ENCODE peak calls at places on chromosomes 16 and 17, in nine cellular contexts. P is brain microvascular endothelial cell; R is CD8-positive, alpha-beta T cell; T is heart right ventricle; J is transverse colon; K is A673; V is iPS DF 6.9; E is neural progenitor cell; G is upper lobe of right lung. H is an unnamed sample.
A peak's percentile ranks its signal among the peaks of the same experiment; 100 is the strongest.

GRCh38 chr16:5176505-5176904 is 78.9 kb upstream of the EEF2KMT start:
- DNase-seq in P (no peak), R (no peak), T (no peak), J (no peak), K (no peak), V (no peak), E (peak; percentile 57), G (no peak), H (no peak)

GRCh38 chr16:64478258-64478906 is 643.5 kb downstream of the CDH11 start:
- DNase-seq in P (peak; percentile 81), R (no peak), T (no peak), J (no peak), K (no peak), V (no peak), E (no peak), G (no peak), H (no peak)

GRCh38 chr16:83952940-83953795 is at the start of gene OSGIN1:
- DNase-seq in P (peak; percentile 91), R (peak; percentile 31), T (peak; percentile 94), J (peak; percentile 96), K (peak; percentile 86), V (no peak), E (peak; percentile 59), G (peak; percentile 96), H (peak; percentile 73)

GRCh38 chr17:31413871-31414589 is 22.6 kb downstream of the RAB11FIP4 start:
- DNase-seq in P (peak; percentile 59), R (no peak), T (no peak), J (no peak), K (no peak), V (no peak), E (peak; percentile 90), G (no peak), H (no peak)

GRCh38 chr17:73711184-73711583 is 66.9 kb upstream of the SDK2 start:
- DNase-seq in P (no peak), R (no peak), T (no peak), J (no peak), K (no peak), V (no peak), E (no peak), G (no peak), H (peak; percentile 25)

GRCh38 chr16:87358696-87359095 is 24.9 kb downstream of the FBXO31 start:
- DNase-seq in P (no peak), R (no peak), T (no peak), J (no peak), K (no peak), V (no peak), E (no peak), G (no peak), H (no peak)

GRCh38 chr17:61478026-61478789 is 26.0 kb downstream of the TBX4 start:
- DNase-seq in P (no peak), R (no peak), T (no peak), J (no peak), K (no peak), V (no peak), E (no peak), G (peak; percentile 30), H (no peak)

GRCh38 chr16:79008869-79009179 is 591.7 kb downstream of the MAF start:
- DNase-seq in P (no peak), R (no peak), T (no peak), J (no peak), K (no peak), V (no peak), E (no peak), G (no peak), H (no peak)

GRCh38 chr16:31529398-31530312 is 2.0 kb downstream of the AHSP start:
- DNase-seq in P (no peak), R (no peak), T (no peak), J (no peak), K (peak; percentile 10), V (no peak), E (peak; percentile 49), G (peak; percentile 70), H (no peak)

GRCh38 chr16:12559714-12560113 is 244.0 kb downstream of the CPPED1 start:
- DNase-seq in P (no peak), R (no peak), T (no peak), J (no peak), K (no peak), V (no peak), E (no peak), G (no peak), H (no peak)

GRCh38 chr16:69918241-69918640 is 32.9 kb upstream of the CLEC18A start:
- DNase-seq in P (peak; percentile 11), R (no peak), T (no peak), J (no peak), K (no peak), V (no peak), E (no peak), G (no peak), H (no peak)
- H3K4me3 ChIP-seq in P (peak overlapping the region; percentile 30), R (no peak overlapping the region), T (no peak overlapping the region), J (no peak overlapping the region), K (no peak overlapping the region), V (no peak overlapping the region), E (no peak overlapping the region), G (no peak overlapping the region), H (no peak overlapping the region)

GRCh38 chr16:2177561-2177960 is 18.8 kb downstream of the CASKIN1 start:
- DNase-seq in P (no peak), R (no peak), T (no peak), J (no peak), K (no peak), V (no peak), E (no peak), G (no peak), H (no peak)
- H3K36me3 ChIP-seq in P (peaks cover 50% of the 10 kb centered on the region), R (peaks cover 4% of the 10 kb centered on the region), T (peaks cover 51% of the 10 kb centered on the region), J (no peaks in the 10 kb centered on the region), K (peaks cover 29% of the 10 kb centered on the region), V (peaks cover 44% of the 10 kb centered on the region), E (no peaks in the 10 kb centered on the region), G (peaks cover 38% of the 10 kb centered on the region), H (peaks cover 24% of the 10 kb centered on the region)

DNA sequence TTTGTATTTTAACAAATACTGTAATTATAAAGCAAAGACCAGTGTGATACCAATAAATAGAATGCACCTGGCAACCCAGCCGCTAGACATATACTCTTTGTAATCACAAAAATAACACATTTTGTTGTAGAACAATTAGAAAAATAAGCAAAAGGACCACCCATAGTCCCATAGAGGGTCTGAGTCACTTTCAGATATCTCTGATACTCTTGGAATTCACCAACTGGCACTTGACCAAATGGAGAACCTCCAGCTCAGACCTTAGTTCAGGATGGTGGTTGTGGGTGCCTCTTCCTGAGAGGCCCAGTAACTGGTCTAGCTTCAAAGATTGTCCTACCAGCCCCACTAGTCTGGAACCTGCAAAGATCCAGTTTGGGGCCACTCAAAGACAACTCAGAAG is 789 bp upstream of the TERF2 start:
- DNase-seq in P (peak; percentile 43), R (no peak), T (no peak), J (no peak), K (no peak), V (no peak), E (no peak), G (no peak), H (no peak)
- H3K4me3 ChIP-seq in P (no peak overlapping the region), R (no peak overlapping the region), T (no peak overlapping the region), J (no peak overlapping the region), K (peak overlapping the region; percentile 75), V (no peak overlapping the region), E (no peak overlapping the region), G (peak overlapping the region; percentile 75), H (no peak overlapping the region)

DNA sequence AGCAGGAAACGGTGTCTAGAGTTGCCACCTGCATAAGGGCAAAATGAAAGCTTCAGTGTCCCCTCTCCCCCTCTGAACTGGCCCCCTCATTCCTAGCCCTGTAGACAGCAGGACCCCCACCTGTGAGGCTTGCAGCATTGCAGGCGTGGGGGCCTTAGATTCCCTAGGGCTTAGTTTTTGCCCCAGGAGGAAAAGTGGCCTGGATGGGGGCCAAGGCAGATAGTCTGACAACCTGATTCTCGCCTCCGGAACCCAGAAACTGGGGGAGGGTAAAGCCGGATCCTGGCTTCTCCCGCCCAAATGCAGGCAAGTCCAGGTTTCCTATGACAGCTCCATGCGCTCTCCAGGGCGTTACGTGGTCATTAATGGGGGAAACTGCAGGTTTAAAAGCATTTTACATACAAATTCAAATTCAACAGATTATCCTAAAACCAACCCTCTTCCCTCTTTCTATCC is 651 bp upstream of the HOXB6 start:
- DNase-seq in P (no peak), R (no peak), T (no peak), J (no peak), K (peak; percentile 36), V (no peak), E (no peak), G (no peak), H (no peak)
- H3K36me3 ChIP-seq in P (no peaks in the 10 kb centered on the region), R (no peaks in the 10 kb centered on the region), T (no peaks in the 10 kb centered on the region), J (no peaks in the 10 kb centered on the region), K (peaks cover 6% of the 10 kb centered on the region), V (no peaks in the 10 kb centered on the region), E (no peaks in the 10 kb centered on the region), G (no peaks in the 10 kb centered on the region), H (no peaks in the 10 kb centered on the region)

DNA sequence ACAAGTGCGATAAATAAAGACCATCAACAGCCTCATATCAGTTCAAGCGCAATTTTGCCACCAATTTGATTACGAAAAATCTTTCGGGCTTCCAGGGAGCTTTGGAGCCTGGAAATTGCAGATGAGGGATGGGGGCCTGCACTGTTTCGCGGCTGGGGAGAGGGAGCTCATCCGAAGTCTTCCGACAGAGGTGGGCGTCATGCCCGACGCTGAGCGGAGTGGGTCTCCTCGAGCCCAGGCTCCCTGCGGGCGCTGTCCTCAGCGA is 115.9 kb upstream of the SMURF2 start:
- DNase-seq in P (no peak), R (no peak), T (no peak), J (no peak), K (no peak), V (no peak), E (no peak), G (no peak), H (no peak)
- H3K4me3 ChIP-seq in P (no peak overlapping the region), R (no peak overlapping the region), T (no peak overlapping the region), J (peak overlapping the region; percentile 41), K (peak overlapping the region; percentile 28), V (peak overlapping the region; percentile 17), E (peak overlapping the region; percentile 29), G (peak overlapping the region; percentile 62), H (peak overlapping the region; percentile 37)

GRCh38 chr16:24805484-24805883 is 40.3 kb upstream of the SLC5A11 start:
- DNase-seq in P (no peak), R (no peak), T (no peak), J (no peak), K (no peak), V (no peak), E (no peak), G (no peak), H (no peak)
- H3K36me3 ChIP-seq in P (peaks cover 77% of the 10 kb centered on the region), R (peaks cover 63% of the 10 kb centered on the region), T (peaks cover 100% of the 10 kb centered on the region), J (no peaks in the 10 kb centered on the region), K (peaks cover 99% of the 10 kb centered on the region), V (peaks cover 41% of the 10 kb centered on the region), E (peaks cover 29% of the 10 kb centered on the region), G (peaks cover 99% of the 10 kb centered on the region), H (peaks cover 23% of the 10 kb centered on the region)

GRCh38 chr17:78723001-78723796 is 58.9 kb downstream of the CYTH1 start:
- DNase-seq in P (no peak), R (no peak), T (peak; percentile 74), J (peak; percentile 41), K (peak; percentile 82), V (no peak), E (peak; percentile 86), G (no peak), H (no peak)
- H3K4me3 ChIP-seq in P (peak overlapping the region; percentile 39), R (no peak overlapping the region), T (peak overlapping the region; percentile 4), J (peak overlapping the region; percentile 46), K (peak overlapping the region; percentile 49), V (peak overlapping the region; percentile 23), E (peak overlapping the region; percentile 49), G (peak overlapping the region; percentile 26), H (peak overlapping the region; percentile 61)

H was measured in GM06990.